ENCODE peak calls at places on chromosomes 6 and 20, in five cellular contexts. I, B, H, Y and G are unnamed samples. For H3K4me1, the result is how much of the 10 kb centered on the place peaks cover.

GRCh38 chr6:15714658-15715057 is 51.8 kb upstream of the DTNBP1 start:
- DNase-seq in I (no peak), B (no peak), H (no peak), Y (no peak), G (no peak)

GRCh38 chr20:8693709-8694108 is 375.2 kb upstream of the PLCB4 start:
- DNase-seq in H (peak), I (no peak), B (no peak), Y (no peak), G (peak)

GRCh38 chr6:23518294-23518693 is 607.7 kb upstream of the NRSN1 start:
- DNase-seq in Y (no peak), B (no peak), I (no peak), H (no peak), G (no peak)

GRCh38 chr6:28757429-28758045 is 166.2 kb downstream of the TRIM27 start:
- DNase-seq in H (no peak), B (no peak), I (no peak), Y (no peak), G (peak)

GRCh38 chr20:62765432-62766070 is 30.7 kb upstream of the MRGBP start:
- DNase-seq in I (no peak), Y (no peak), H (no peak), B (no peak), G (no peak)

GRCh38 chr6:158387036-158387435 is 74.8 kb downstream of the TULP4 start:
- DNase-seq in B (no peak), Y (no peak), I (peak), H (no peak), G (no peak)

GRCh38 chr20:2652724-2653510 is 485 bp downstream of the NOP56 start:
- DNase-seq in H (no peak), B (peak), Y (no peak), I (no peak), G (no peak)

GRCh38 chr6:79466222-79466834 is 70.9 kb downstream of the LCA5 start:
- DNase-seq in I (peak), B (peak), Y (no peak), H (peak), G (no peak)

GRCh38 chr6:155765275-155766194 is 309.9 kb upstream of the NOX3 start:
- DNase-seq in Y (no peak), B (no peak), H (peak), I (no peak), G (no peak)

GRCh38 chr6:3534599-3534998 is 77.7 kb upstream of the SLC22A23 start:
- DNase-seq in Y (no peak), B (no peak), I (no peak), H (peak), G (no peak)

GRCh38 chr6:161750677-161751076 is 476.8 kb upstream of the AGPAT4 start:
- DNase-seq in H (peak), B (no peak), I (no peak), Y (no peak), G (no peak)

GRCh38 chr20:5212897-5213296 is 86.1 kb downstream of the CDS2 start:
- DNase-seq in H (no peak), B (no peak), Y (no peak), I (no peak), G (no peak)

GRCh38 chr20:37662261-37662660 is 31.6 kb upstream of the CTNNBL1 start:
- DNase-seq in B (no peak), I (no peak), Y (no peak), H (no peak), G (no peak)

GRCh38 chr20:36179170-36179945 is 24.8 kb downstream of the EPB41L1 start:
- DNase-seq in H (no peak), Y (no peak), I (no peak), B (peak), G (no peak)

GRCh38 chr20:41055679-41056078 is 27.1 kb downstream of the TOP1 start:
- DNase-seq in B (no peak), Y (no peak), H (no peak), I (no peak), G (no peak)

GRCh38 chr20:25084616-25085187 is 2.8 kb upstream of the VSX1 start:
- DNase-seq in B (peak), H (no peak), Y (no peak), I (no peak), G (no peak)

GRCh38 chr20:61933951-61934715 is 131.5 kb downstream of the TAF4 start:
- DNase-seq in Y (peak), I (no peak), H (no peak), B (peak), G (peak)

GRCh38 chr20:41169791-41170351 is 32.5 kb downstream of the PLCG1 start:
- DNase-seq in I (no peak), Y (peak), B (no peak), H (peak), G (no peak)

GRCh38 chr6:33118525-33119123 is 42.8 kb downstream of the HLA-DPB1 start:
- DNase-seq in I (peak), H (peak), Y (no peak), B (peak), G (peak)

GRCh38 chr6:115728171-115728570 is 332.5 kb downstream of the FRK start:
- DNase-seq in B (no peak), Y (no peak), H (no peak), I (no peak), G (no peak)

GRCh38 chr6:157236040-157236725 is 87.1 kb downstream of the TMEM242 start:
- DNase-seq in H (no peak), Y (no peak), B (peak), I (no peak), G (no peak)

GRCh38 chr20:39066464-39066863 is 104.3 kb downstream of the DHX35 start:
- DNase-seq in B (peak), H (no peak), I (no peak), Y (no peak), G (peak)

GRCh38 chr6:7216941-7217621 is 95.9 kb downstream of the SSR1 start:
- DNase-seq in H (peak), Y (no peak), I (no peak), B (peak), G (no peak)

GRCh38 chr6:80640176-80640575 is 533.7 kb downstream of the BCKDHB start:
- DNase-seq in Y (no peak), H (no peak), I (no peak), B (no peak), G (no peak)

GRCh38 chr6:154112181-154112809 is 73.3 kb downstream of the OPRM1 start:
- DNase-seq in H (peak), B (no peak), Y (no peak), I (no peak), G (no peak)

GRCh38 chr6:138614151-138614550 is 114.9 kb upstream of the NHSL1 start:
- DNase-seq in I (no peak), H (no peak), B (no peak), Y (no peak), G (no peak)
- H3K4me3 ChIP-seq in I (no peak), H (no peak), B (no peak), Y (no peak), G (no peak)

GRCh38 chr6:11232177-11232967 is at the start of gene NEDD9:
- DNase-seq in B (peak), I (peak), Y (peak), H (peak), G (peak)
- H3K4me1 ChIP-seq in B (half or more), I (under half), Y (under half), H (under half), G (under half)

GRCh38 chr6:117266267-117266797 is 974 bp downstream of the VGLL2 start:
- DNase-seq in B (peak), H (no peak), Y (no peak), I (no peak), G (no peak)

GRCh38 chr6:117265425-117266266 is at the start of gene VGLL2:
- DNase-seq in B (peak), I (no peak), H (peak), Y (no peak), G (peak)

GRCh38 chr6:117263353-117263927 is 1.9 kb upstream of the VGLL2 start:
- DNase-seq in I (no peak), H (no peak), Y (no peak), B (no peak), G (no peak)

GRCh38 chr6:117266948-117267347 is 1.6 kb downstream of the VGLL2 start:
- DNase-seq in H (no peak), I (no peak), Y (no peak), B (no peak), G (no peak)

GRCh38 chr6:117264487-117265424 is 602 bp upstream of the VGLL2 start:
- DNase-seq in H (peak), Y (no peak), B (peak), I (no peak), G (no peak)
- H3K4me3 ChIP-seq in H (peak), Y (no peak), B (peak), I (no peak), G (peak)

DNA sequence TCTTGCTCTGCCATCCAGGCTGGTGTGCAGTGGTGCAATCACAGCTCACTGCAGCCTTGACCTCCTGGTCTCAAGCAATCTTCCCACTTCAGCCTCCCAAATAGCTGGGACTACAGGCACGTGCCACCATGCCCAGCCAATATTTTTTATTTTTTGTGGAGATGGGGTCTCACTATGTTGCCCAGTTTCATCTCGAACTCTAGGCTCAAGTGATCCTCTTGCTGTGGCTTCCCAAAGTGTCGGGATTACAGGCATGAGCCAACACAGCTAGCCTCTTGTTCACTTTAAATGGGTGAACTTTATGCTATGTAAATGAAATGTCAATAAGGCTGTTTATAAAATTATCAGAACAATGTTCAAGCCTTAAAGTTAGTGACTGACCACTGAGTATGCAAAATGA is 37.1 kb downstream of the SAMD3 start:
- DNase-seq in I (no peak), Y (no peak), H (no peak), B (no peak), G (no peak)
- H3K4me1 ChIP-seq in I (under half), Y (half or more), H (under half), B (under half), G (under half)

GRCh38 chr20:19930461-19930860 is 86.7 kb upstream of the NAA20 start:
- DNase-seq in H (no peak), B (no peak), I (no peak), Y (no peak), G (no peak)
- H3K4me3 ChIP-seq in H (no peak), B (no peak), I (no peak), Y (no peak), G (no peak)

GRCh38 chr6:108597601-108598315 is 37.0 kb downstream of the FOXO3 start:
- DNase-seq in H (no peak), Y (no peak), I (no peak), B (no peak), G (no peak)
- H3K4me1 ChIP-seq in H (under half), Y (under half), I (under half), B (under half), G (under half)

DNA sequence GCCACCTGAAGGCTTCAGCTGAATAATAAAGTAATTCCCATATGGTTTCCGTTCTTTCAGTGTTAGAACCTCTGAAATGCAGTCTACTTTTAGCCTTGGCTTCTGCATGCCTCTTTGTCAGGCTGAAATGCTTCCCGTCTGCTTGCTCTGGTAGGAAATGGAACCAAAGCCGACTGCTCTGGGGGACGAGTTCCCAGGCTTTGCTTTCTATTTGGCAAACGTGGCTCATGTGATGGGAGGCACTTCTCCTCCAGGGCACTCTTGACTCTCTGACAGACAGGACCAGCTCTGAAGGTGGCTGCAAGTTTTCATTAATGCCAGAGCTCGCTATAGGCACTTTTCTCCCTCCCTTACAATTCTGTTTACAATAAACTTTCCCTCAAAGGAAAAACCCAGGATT is 225.2 kb downstream of the PRL start:
- DNase-seq in Y (no peak), I (no peak), B (peak), H (peak), G (no peak)
- H3K4me3 ChIP-seq in Y (no peak), I (no peak), B (no peak), H (peak), G (no peak)

DNA sequence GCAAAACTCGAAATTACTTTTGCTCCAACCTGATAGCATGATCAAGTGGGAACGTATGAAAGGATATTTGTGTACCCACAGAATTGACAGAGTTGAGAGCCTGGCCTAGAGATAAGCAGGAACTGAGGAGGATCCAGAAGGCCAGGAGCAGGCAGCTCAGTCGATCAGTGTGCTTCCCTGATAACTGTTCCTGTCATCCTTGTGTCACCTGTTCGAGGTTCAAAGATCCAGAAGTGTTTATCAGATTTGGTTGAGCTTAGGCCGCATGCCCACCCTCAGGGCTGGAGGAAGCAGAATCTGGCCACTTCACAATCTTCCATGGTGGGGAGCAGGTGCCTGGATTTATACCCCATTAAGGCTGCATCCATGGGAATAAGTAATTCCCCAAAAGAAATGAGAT is 124.8 kb downstream of the QRSL1 start:
- DNase-seq in H (no peak), I (no peak), B (no peak), Y (no peak), G (no peak)
- H3K4me1 ChIP-seq in H (under half), I (under half), B (under half), Y (under half), G (under half)

GRCh38 chr20:57581202-57582028 is 20.5 kb downstream of the PCK1 start:
- DNase-seq in Y (no peak), I (no peak), H (no peak), B (no peak), G (no peak)

GRCh38 chr20:57579331-57579897 is 18.5 kb downstream of the PCK1 start:
- DNase-seq in H (no peak), Y (no peak), I (no peak), B (no peak), G (no peak)

GRCh38 chr20:57578476-57579165 is 17.7 kb downstream of the PCK1 start:
- DNase-seq in H (no peak), I (no peak), Y (no peak), B (no peak), G (no peak)

GRCh38 chr20:57580478-57581201 is 19.7 kb downstream of the PCK1 start:
- DNase-seq in B (no peak), I (no peak), Y (no peak), H (no peak), G (no peak)

GRCh38 chr20:57579898-57580447 is 19.1 kb downstream of the PCK1 start:
- DNase-seq in H (peak), I (no peak), Y (no peak), B (no peak), G (peak)
- H3K4me3 ChIP-seq in H (no peak), I (no peak), Y (no peak), B (no peak), G (no peak)

GRCh38 chr6:65064844-65065243 is 642.2 kb downstream of the EYS start:
- DNase-seq in I (no peak), H (no peak), Y (no peak), B (no peak), G (no peak)
- H3K4me1 ChIP-seq in I (under half), H (under half), Y (under half), B (under half), G (under half)